ENCODE peak calls at places on chromosomes 3 and 15, in nine cellular contexts. One of them, this sample, is unnamed. For H3K4me1, the result is how much of the 10 kb centered on the place peaks cover.

GRCh38 chr3:15428539-15428938 is 1.1 kb downstream of the EAF1 start:
- DNase-seq in mucosa of descending colon: no peak
- DNase-seq in psoas muscle: no peak
- DNase-seq in PC-9: no peak
- DNase-seq in H9: no peak
- DNase-seq in neural progenitor cell: no peak
- DNase-seq in ascending aorta: no peak
- DNase-seq in cardiac muscle cell: no peak
- DNase-seq in heart left ventricle: no peak
- DNase-seq in this sample: no peak

GRCh38 chr3:122533931-122534334 is 19.2 kb upstream of the KPNA1 start:
- DNase-seq in mucosa of descending colon: no peak
- DNase-seq in psoas muscle: no peak
- DNase-seq in PC-9: peak
- DNase-seq in H9: no peak
- DNase-seq in neural progenitor cell: no peak
- DNase-seq in ascending aorta: no peak
- DNase-seq in cardiac muscle cell: no peak
- DNase-seq in heart left ventricle: no peak
- DNase-seq in this sample: no peak

GRCh38 chr3:135576786-135577185 is 388.7 kb upstream of the PPP2R3A start:
- DNase-seq in mucosa of descending colon: no peak
- DNase-seq in psoas muscle: no peak
- DNase-seq in PC-9: no peak
- DNase-seq in H9: no peak
- DNase-seq in neural progenitor cell: no peak
- DNase-seq in ascending aorta: no peak
- DNase-seq in cardiac muscle cell: no peak
- DNase-seq in heart left ventricle: no peak
- DNase-seq in this sample: no peak

GRCh38 chr15:49876401-49877038 is 242.5 kb downstream of the ATP8B4 start:
- DNase-seq in mucosa of descending colon: peak
- DNase-seq in psoas muscle: no peak
- DNase-seq in PC-9: no peak
- DNase-seq in H9: peak
- DNase-seq in neural progenitor cell: peak
- DNase-seq in ascending aorta: no peak
- DNase-seq in cardiac muscle cell: peak
- DNase-seq in heart left ventricle: no peak
- DNase-seq in this sample: no peak

GRCh38 chr3:157443873-157444770 is 7.5 kb downstream of the PTX3 start:
- DNase-seq in mucosa of descending colon: no peak
- DNase-seq in psoas muscle: no peak
- DNase-seq in PC-9: no peak
- DNase-seq in H9: no peak
- DNase-seq in neural progenitor cell: no peak
- DNase-seq in ascending aorta: no peak
- DNase-seq in cardiac muscle cell: no peak
- DNase-seq in heart left ventricle: no peak
- DNase-seq in this sample: no peak

GRCh38 chr3:49805367-49805782 is 2.3 kb downstream of the INKA1 start:
- DNase-seq in mucosa of descending colon: no peak
- DNase-seq in psoas muscle: peak
- DNase-seq in PC-9: no peak
- DNase-seq in H9: no peak
- DNase-seq in neural progenitor cell: no peak
- DNase-seq in ascending aorta: peak
- DNase-seq in cardiac muscle cell: peak
- DNase-seq in heart left ventricle: peak
- DNase-seq in this sample: peak

GRCh38 chr3:196498297-196498696 is 5.3 kb downstream of the RNF168 start:
- DNase-seq in mucosa of descending colon: no peak
- DNase-seq in psoas muscle: no peak
- DNase-seq in PC-9: no peak
- DNase-seq in H9: no peak
- DNase-seq in neural progenitor cell: no peak
- DNase-seq in ascending aorta: no peak
- DNase-seq in cardiac muscle cell: no peak
- DNase-seq in heart left ventricle: no peak
- DNase-seq in this sample: no peak

GRCh38 chr3:14520149-14520548 is 20.0 kb downstream of the GRIP2 start:
- DNase-seq in mucosa of descending colon: no peak
- DNase-seq in psoas muscle: no peak
- DNase-seq in PC-9: no peak
- DNase-seq in H9: peak
- DNase-seq in neural progenitor cell: no peak
- DNase-seq in ascending aorta: no peak
- DNase-seq in cardiac muscle cell: no peak
- DNase-seq in heart left ventricle: no peak
- DNase-seq in this sample: no peak

GRCh38 chr3:54891540-54891897 is 36.3 kb downstream of the LRTM1 start:
- DNase-seq in mucosa of descending colon: peak
- DNase-seq in psoas muscle: peak
- DNase-seq in PC-9: peak
- DNase-seq in H9: peak
- DNase-seq in neural progenitor cell: peak
- DNase-seq in ascending aorta: peak
- DNase-seq in cardiac muscle cell: peak
- DNase-seq in heart left ventricle: peak
- DNase-seq in this sample: peak

GRCh38 chr15:90375071-90375470 is 13.0 kb upstream of the IQGAP1 start:
- DNase-seq in mucosa of descending colon: no peak
- DNase-seq in psoas muscle: no peak
- DNase-seq in PC-9: no peak
- DNase-seq in H9: no peak
- DNase-seq in neural progenitor cell: no peak
- DNase-seq in ascending aorta: no peak
- DNase-seq in cardiac muscle cell: no peak
- DNase-seq in heart left ventricle: no peak
- DNase-seq in this sample: no peak

GRCh38 chr15:34984884-34985630 is 3.0 kb downstream of the ZNF770 start:
- DNase-seq in mucosa of descending colon: no peak
- DNase-seq in psoas muscle: peak
- DNase-seq in PC-9: no peak
- DNase-seq in H9: no peak
- DNase-seq in neural progenitor cell: no peak
- DNase-seq in ascending aorta: no peak
- DNase-seq in cardiac muscle cell: peak
- DNase-seq in heart left ventricle: no peak
- DNase-seq in this sample: no peak
- H3K4me1 ChIP-seq in mucosa of descending colon: under half
- H3K4me1 ChIP-seq in psoas muscle: under half
- H3K4me1 ChIP-seq in PC-9: under half
- H3K4me1 ChIP-seq in H9: under half
- H3K4me1 ChIP-seq in neural progenitor cell: under half
- H3K4me1 ChIP-seq in ascending aorta: under half
- H3K4me1 ChIP-seq in cardiac muscle cell: under half
- H3K4me1 ChIP-seq in heart left ventricle: under half
- H3K4me1 ChIP-seq in this sample: under half

GRCh38 chr3:42013652-42014442 is 51.9 kb upstream of the ULK4 start:
- DNase-seq in mucosa of descending colon: peak
- DNase-seq in psoas muscle: peak
- DNase-seq in PC-9: peak
- DNase-seq in H9: no peak
- DNase-seq in neural progenitor cell: peak
- DNase-seq in ascending aorta: no peak
- DNase-seq in cardiac muscle cell: peak
- DNase-seq in heart left ventricle: peak
- DNase-seq in this sample: no peak

GRCh38 chr3:42012378-42012934 is 50.6 kb upstream of the ULK4 start:
- DNase-seq in mucosa of descending colon: no peak
- DNase-seq in psoas muscle: no peak
- DNase-seq in PC-9: no peak
- DNase-seq in H9: no peak
- DNase-seq in neural progenitor cell: no peak
- DNase-seq in ascending aorta: no peak
- DNase-seq in cardiac muscle cell: no peak
- DNase-seq in heart left ventricle: no peak
- DNase-seq in this sample: no peak

GRCh38 chr3:42012935-42013651 is 51.2 kb upstream of the ULK4 start:
- DNase-seq in mucosa of descending colon: peak
- DNase-seq in psoas muscle: peak
- DNase-seq in PC-9: peak
- DNase-seq in H9: peak
- DNase-seq in neural progenitor cell: peak
- DNase-seq in ascending aorta: no peak
- DNase-seq in cardiac muscle cell: peak
- DNase-seq in heart left ventricle: peak
- DNase-seq in this sample: no peak

GRCh38 chr3:42014443-42014945 is 52.6 kb upstream of the ULK4 start:
- DNase-seq in mucosa of descending colon: peak
- DNase-seq in psoas muscle: no peak
- DNase-seq in PC-9: no peak
- DNase-seq in H9: no peak
- DNase-seq in neural progenitor cell: peak
- DNase-seq in ascending aorta: no peak
- DNase-seq in cardiac muscle cell: no peak
- DNase-seq in heart left ventricle: no peak
- DNase-seq in this sample: no peak

DNA sequence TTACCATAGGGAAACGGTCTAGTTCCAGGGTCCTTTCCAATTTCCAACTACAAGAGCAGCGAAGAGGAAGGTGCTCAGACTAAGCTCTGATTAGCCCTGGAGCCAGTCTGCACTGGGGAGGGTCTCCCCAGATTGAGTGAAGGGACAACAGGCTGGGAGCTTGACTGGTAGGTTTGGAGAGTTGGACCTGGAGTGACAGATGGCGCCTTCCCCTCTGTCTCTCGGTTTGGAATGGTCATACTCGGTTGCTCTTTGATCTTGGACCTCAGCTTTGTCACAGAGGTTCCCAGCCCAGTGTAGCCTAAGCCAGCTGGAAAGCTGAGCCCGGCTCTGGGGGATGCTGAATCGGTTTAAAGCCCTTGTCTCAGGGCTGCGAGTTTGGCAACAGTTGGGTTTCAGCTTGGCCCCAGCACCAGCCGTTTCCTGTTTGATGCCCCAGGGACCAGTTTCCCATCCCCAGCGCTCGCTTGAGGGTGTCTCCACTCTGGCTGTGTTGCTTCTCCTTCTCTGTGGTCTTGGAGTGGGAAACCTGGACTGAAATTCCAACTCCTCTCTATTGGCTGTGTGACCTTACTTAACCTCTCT is 53.1 kb upstream of the ULK4 start:
- DNase-seq in mucosa of descending colon: peak
- DNase-seq in psoas muscle: peak
- DNase-seq in PC-9: no peak
- DNase-seq in H9: no peak
- DNase-seq in neural progenitor cell: peak
- DNase-seq in ascending aorta: no peak
- DNase-seq in cardiac muscle cell: no peak
- DNase-seq in heart left ventricle: peak
- DNase-seq in this sample: peak
- TF ChIP-seq CTCF in mucosa of descending colon: no peak
- TF ChIP-seq CTCF in psoas muscle: no peak
- TF ChIP-seq CTCF in PC-9: no peak
- TF ChIP-seq CTCF in H9: no peak
- TF ChIP-seq CTCF in neural progenitor cell: no peak
- TF ChIP-seq CTCF in ascending aorta: no peak
- TF ChIP-seq CTCF in cardiac muscle cell: no peak
- TF ChIP-seq CTCF in heart left ventricle: no peak
- TF ChIP-seq CTCF in this sample: no peak

GRCh38 chr3:192129586-192129985 is 597.8 kb downstream of the FGF12 start:
- DNase-seq in mucosa of descending colon: no peak
- DNase-seq in psoas muscle: no peak
- DNase-seq in PC-9: no peak
- DNase-seq in H9: no peak
- DNase-seq in neural progenitor cell: no peak
- DNase-seq in ascending aorta: no peak
- DNase-seq in cardiac muscle cell: no peak
- DNase-seq in heart left ventricle: no peak
- DNase-seq in this sample: no peak
- H3K4me1 ChIP-seq in mucosa of descending colon: under half
- H3K4me1 ChIP-seq in psoas muscle: under half
- H3K4me1 ChIP-seq in PC-9: under half
- H3K4me1 ChIP-seq in H9: under half
- H3K4me1 ChIP-seq in neural progenitor cell: under half
- H3K4me1 ChIP-seq in ascending aorta: under half
- H3K4me1 ChIP-seq in cardiac muscle cell: under half
- H3K4me1 ChIP-seq in heart left ventricle: under half
- H3K4me1 ChIP-seq in this sample: under half

GRCh38 chr3:43218921-43219320 is 67.4 kb upstream of the SNRK start:
- DNase-seq in mucosa of descending colon: no peak
- DNase-seq in psoas muscle: no peak
- DNase-seq in PC-9: no peak
- DNase-seq in H9: no peak
- DNase-seq in neural progenitor cell: no peak
- DNase-seq in ascending aorta: no peak
- DNase-seq in cardiac muscle cell: no peak
- DNase-seq in heart left ventricle: no peak
- DNase-seq in this sample: no peak

GRCh38 chr3:43222594-43222993 is 63.7 kb upstream of the SNRK start:
- DNase-seq in mucosa of descending colon: no peak
- DNase-seq in psoas muscle: no peak
- DNase-seq in PC-9: no peak
- DNase-seq in H9: no peak
- DNase-seq in neural progenitor cell: no peak
- DNase-seq in ascending aorta: no peak
- DNase-seq in cardiac muscle cell: no peak
- DNase-seq in heart left ventricle: no peak
- DNase-seq in this sample: no peak

GRCh38 chr3:43221076-43221475 is 65.3 kb upstream of the SNRK start:
- DNase-seq in mucosa of descending colon: no peak
- DNase-seq in psoas muscle: no peak
- DNase-seq in PC-9: no peak
- DNase-seq in H9: no peak
- DNase-seq in neural progenitor cell: no peak
- DNase-seq in ascending aorta: no peak
- DNase-seq in cardiac muscle cell: no peak
- DNase-seq in heart left ventricle: no peak
- DNase-seq in this sample: no peak

GRCh38 chr3:43224405-43225073 is 61.8 kb upstream of the SNRK start:
- DNase-seq in mucosa of descending colon: no peak
- DNase-seq in psoas muscle: no peak
- DNase-seq in PC-9: no peak
- DNase-seq in H9: no peak
- DNase-seq in neural progenitor cell: no peak
- DNase-seq in ascending aorta: no peak
- DNase-seq in cardiac muscle cell: no peak
- DNase-seq in heart left ventricle: no peak
- DNase-seq in this sample: no peak

DNA sequence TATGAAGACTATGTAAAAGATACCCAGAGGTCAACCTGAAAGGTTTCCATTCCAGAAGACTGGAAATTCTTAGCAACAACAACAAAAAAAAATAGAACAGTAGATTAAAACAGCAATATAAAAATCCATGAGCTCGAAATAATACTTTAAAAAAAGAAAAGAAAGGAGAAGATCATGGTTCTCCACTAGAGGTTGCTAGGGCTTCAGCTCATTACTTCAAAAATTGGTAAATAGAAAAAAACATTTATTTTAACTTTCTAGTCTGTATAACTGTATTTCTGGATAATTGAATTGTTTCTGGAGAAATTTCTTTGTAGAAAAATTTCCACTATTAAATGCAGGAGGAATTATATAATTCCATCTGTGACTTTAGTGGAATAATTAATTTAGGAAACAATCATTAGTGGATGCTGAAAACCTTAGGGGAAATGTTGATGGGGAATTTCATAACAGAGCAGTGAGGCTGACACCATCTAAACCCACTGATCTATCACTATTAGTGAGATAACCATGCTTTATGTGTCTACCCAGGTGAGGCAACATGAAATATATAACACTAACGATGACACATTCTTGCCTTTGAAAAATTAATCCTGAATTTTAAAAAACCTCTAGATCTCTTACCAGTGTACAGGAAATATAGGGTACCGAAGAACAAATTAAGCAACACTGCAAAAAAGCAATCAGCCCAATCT is 62.5 kb upstream of the SNRK start:
- DNase-seq in mucosa of descending colon: no peak
- DNase-seq in psoas muscle: no peak
- DNase-seq in PC-9: no peak
- DNase-seq in H9: no peak
- DNase-seq in neural progenitor cell: no peak
- DNase-seq in ascending aorta: no peak
- DNase-seq in cardiac muscle cell: no peak
- DNase-seq in heart left ventricle: no peak
- DNase-seq in this sample: no peak
- TF ChIP-seq CTCF in mucosa of descending colon: no peak
- TF ChIP-seq CTCF in psoas muscle: peak
- TF ChIP-seq CTCF in PC-9: peak
- TF ChIP-seq CTCF in H9: peak
- TF ChIP-seq CTCF in neural progenitor cell: peak
- TF ChIP-seq CTCF in ascending aorta: no peak
- TF ChIP-seq CTCF in cardiac muscle cell: peak
- TF ChIP-seq CTCF in heart left ventricle: peak
- TF ChIP-seq CTCF in this sample: no peak

This sample was measured in thoracic aorta.